ENCODE peak calls at places on chromosome 14, in six cellular contexts. N is IMR-90, I is A549, O is SK-N-SH, X is GM12878, B is HepG2. R is an unnamed sample.

GRCh38 chr14:29759521-29760340 is 167.9 kb downstream of the PRKD1 start:
- DNase-seq in N (no peak), I (no peak), O (no peak), X (peak), B (no peak), R (no peak)

GRCh38 chr14:96225745-96226151 is 21.1 kb downstream of the BDKRB2 start:
- DNase-seq in N (peak), I (no peak), O (peak), X (no peak), B (peak), R (peak)

GRCh38 chr14:85528080-85528881 is 1.7 kb upstream of the FLRT2 start:
- DNase-seq in N (peak), I (peak), O (no peak), X (no peak), B (peak), R (no peak)

GRCh38 chr14:104675447-104675846 is 14.0 kb upstream of the INF2 start:
- DNase-seq in N (no peak), I (no peak), O (no peak), X (no peak), B (no peak), R (no peak)

GRCh38 chr14:80446356-80446755 is 235.1 kb upstream of the DIO2 start:
- DNase-seq in N (peak), I (no peak), O (no peak), X (no peak), B (no peak), R (no peak)

GRCh38 chr14:46344327-46344937 is 307.1 kb downstream of the RPL10L start:
- DNase-seq in N (no peak), I (no peak), O (peak), X (peak), B (peak), R (no peak)

GRCh38 chr14:73729556-73730265 is 15.5 kb upstream of the PNMA1 start:
- DNase-seq in N (no peak), I (no peak), O (peak), X (no peak), B (no peak), R (no peak)

GRCh38 chr14:63134801-63135200 is 69.4 kb upstream of the RHOJ start:
- DNase-seq in N (peak), I (no peak), O (peak), X (no peak), B (no peak), R (no peak)

GRCh38 chr14:105941226-105942166 is 415.1 kb downstream of the TMEM121 start:
- DNase-seq in N (no peak), I (no peak), O (no peak), X (no peak), B (no peak), R (no peak)

GRCh38 chr14:80003138-80003537 is 208.2 kb downstream of the DIO2 start:
- DNase-seq in N (peak), I (no peak), O (no peak), X (no peak), B (peak), R (no peak)

DNA sequence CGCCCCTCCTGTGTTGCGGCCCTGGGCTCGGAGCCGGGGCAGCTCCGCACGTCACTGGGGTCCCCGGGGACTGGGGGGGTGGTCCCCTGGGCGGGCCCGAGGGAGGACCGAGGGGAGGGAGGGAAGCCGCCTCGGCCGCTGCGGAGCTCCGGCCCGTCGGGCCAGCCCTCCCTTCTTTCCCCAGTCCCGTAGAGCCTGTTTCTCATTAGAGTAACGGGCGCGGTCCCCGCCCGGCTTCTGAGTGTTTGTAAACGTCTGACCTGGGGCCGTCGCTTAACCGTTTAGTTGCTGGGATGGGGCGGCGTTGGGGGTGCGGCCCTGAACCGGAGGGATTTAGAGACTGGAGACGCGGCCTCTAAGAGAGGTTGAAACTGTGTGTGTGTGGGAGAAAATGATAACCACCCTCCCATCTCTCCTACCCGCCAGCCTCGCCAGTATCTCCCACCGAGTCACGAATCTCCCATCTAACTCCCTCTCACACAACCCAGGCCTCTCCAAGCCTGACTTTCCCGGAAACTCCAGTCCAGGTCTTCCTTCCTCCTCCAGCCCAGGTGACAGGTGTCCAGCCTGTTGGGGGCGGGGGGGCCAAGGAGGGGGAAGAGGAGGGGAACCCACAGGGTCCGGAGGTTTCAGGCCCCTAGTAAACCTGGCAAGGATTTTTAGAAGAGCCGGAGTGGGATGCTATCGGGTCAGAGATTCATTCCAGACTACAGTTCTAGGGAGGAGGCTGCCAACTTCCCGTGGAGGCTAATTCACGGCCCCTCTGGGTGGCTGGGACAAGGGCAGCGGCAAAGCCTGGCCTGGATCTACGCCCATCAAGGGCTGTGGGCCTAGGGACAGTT is 1.1 kb upstream of the NFATC4 start:
- DNase-seq in N (peak), I (peak), O (peak), X (peak), B (peak), R (no peak)
- TF ChIP-seq RFX5 in N (no peak), I (no peak), O (peak), X (no peak), B (no peak), R (no peak)

DNA sequence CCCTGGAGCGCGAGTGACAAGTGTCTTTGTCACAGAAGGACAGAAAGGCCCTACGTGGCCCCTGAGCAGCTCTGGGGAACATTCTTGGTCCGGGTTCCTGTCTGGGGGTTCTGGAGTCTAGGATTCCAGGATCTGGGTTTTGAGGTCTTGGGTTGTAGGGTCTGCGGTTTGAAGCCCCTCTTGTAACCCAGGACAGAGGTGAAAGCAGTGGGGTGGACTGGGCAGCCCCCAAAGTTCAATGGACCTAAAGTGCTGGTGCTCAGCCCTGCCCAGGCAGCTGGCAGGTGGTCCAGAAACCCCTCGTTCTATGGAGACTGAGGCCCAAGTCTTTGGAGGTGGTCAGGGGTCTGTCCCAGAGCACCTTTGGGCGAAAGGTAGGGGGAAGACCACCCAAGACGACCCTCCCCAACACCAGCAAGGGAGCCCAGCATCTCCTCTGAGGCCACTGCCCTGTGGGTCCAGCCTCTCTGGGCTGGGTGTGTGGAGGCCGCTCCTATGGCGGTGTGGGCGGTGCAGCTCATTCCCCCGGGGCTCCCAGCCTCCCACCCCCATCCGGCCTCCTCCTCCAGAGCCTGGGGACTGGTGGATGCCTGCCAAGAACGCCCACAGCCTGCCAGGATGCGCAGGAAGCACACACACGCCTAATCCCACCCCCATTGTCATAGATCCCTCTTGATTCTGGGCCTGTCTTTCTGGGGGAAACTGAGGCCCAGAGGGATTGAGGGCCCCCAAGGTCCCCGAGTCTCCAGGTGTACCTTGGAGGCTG is 30.2 kb upstream of the ANKRD9 start:
- DNase-seq in N (peak), I (no peak), O (peak), X (no peak), B (peak), R (no peak)
- TF ChIP-seq RFX5 in N (no peak), I (no peak), O (no peak), X (no peak), B (no peak), R (no peak)

GRCh38 chr14:32559048-32559447 is 229.9 kb downstream of the AKAP6 start:
- DNase-seq in N (peak), I (no peak), O (no peak), X (no peak), B (no peak), R (no peak)

GRCh38 chr14:32561520-32561919 is 232.4 kb downstream of the AKAP6 start:
- DNase-seq in N (peak), I (no peak), O (no peak), X (no peak), B (no peak), R (no peak)

GRCh38 chr14:32564591-32564990 is 235.5 kb downstream of the AKAP6 start:
- DNase-seq in N (peak), I (no peak), O (no peak), X (no peak), B (no peak), R (no peak)

GRCh38 chr14:32559595-32559994 is 230.5 kb downstream of the AKAP6 start:
- DNase-seq in N (no peak), I (no peak), O (no peak), X (no peak), B (no peak), R (no peak)

DNA sequence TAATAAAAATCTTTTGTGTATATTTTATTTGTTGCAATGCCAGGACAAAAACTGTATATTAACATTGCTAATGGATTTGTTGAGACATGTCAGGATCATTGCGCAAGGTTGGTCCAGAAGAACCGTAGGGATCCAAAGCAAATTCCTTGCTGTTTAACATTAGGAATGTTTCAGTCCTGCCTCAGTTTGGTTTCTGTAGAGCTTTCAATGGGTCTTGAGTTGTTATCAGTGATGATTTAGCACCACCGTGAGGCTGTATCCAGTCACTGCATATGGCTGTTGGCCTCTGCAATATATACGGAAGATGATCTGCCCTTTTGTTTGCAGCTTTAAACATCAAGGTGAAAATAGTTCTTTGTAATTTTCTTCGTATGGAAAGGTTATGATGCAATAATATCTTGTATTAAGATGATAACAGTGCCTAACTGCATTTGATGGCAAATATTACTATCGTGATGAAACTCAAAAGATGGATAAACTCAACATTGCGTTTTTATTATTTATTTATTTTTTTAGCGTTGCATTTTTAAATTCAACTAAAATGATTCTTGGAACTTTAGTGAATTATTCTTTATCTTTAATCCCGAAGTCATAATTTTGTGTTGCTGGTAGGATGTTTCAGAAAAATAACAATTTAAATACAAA is 231.2 kb downstream of the AKAP6 start:
- DNase-seq in N (peak), I (peak), O (peak), X (no peak), B (peak), R (no peak)
- TF ChIP-seq RFX5 in N (no peak), I (no peak), O (peak), X (no peak), B (no peak), R (no peak)

GRCh38 chr14:89409961-89410360 is 7.1 kb downstream of the FOXN3 start:
- DNase-seq in N (no peak), I (no peak), O (no peak), X (no peak), B (no peak), R (no peak)
- TF ChIP-seq RFX5 in N (no peak), I (no peak), O (no peak), X (no peak), B (no peak), R (no peak)

DNA sequence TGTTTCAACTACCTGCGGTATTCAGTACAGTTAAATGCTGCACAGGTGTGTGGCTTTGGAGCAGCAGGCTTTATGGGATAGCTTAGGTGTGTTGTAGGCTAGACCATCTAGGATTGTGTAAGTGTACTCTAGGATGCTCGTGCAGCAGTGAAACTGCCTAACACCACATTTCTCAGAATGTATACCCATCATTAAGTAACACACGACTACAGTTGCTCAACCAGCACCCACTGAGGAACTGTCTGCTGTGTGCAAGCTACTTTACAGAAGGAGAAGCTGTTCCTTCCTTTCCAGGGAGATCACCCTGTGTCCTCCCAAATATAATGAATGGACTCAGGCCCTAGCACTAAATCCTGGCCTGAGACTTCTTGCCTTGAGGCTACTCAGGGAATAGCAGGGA is 94.8 kb downstream of the SLC24A4 start:
- DNase-seq in N (no peak), I (no peak), O (no peak), X (no peak), B (no peak), R (no peak)
- TF ChIP-seq RFX5 in N (no peak), I (no peak), O (no peak), X (no peak), B (no peak), R (no peak)

R was measured in H1.